ENCODE peak calls at places on chromosomes 4 and X, in five cellular contexts. L is AG09309, T is lung, B is cardiac muscle cell, M is uterus. D is an unnamed sample.

GRCh38 chr4:54402880-54403503 is 173.9 kb downstream of the PDGFRA start:
- DNase-seq in M (no peak), B (no peak), T (no peak), L (no peak), D (no peak)

GRCh38 chr4:156255608-156256007 is 301.9 kb upstream of the CTSO start:
- DNase-seq in M (no peak), B (no peak), T (no peak), L (no peak), D (no peak)

GRCh38 chr4:73729534-73730165 is 10.7 kb upstream of the CXCL8 start:
- DNase-seq in L (peak), B (peak), T (peak), M (peak), D (peak)

GRCh38 chr4:61909031-61909430 is 708.9 kb downstream of the ADGRL3 start:
- DNase-seq in T (no peak), B (no peak), L (no peak), M (no peak), D (no peak)

GRCh38 chrX:106611682-106612402 is at the start of gene RADX:
- DNase-seq in T (peak), M (peak), L (no peak), B (peak), D (peak)

GRCh38 chr4:147207941-147208340 is 262.3 kb upstream of the TTC29 start:
- DNase-seq in B (no peak), T (no peak), L (no peak), M (no peak), D (no peak)

GRCh38 chr4:174707897-174708296 is 121.2 kb downstream of the GLRA3 start:
- DNase-seq in M (no peak), B (no peak), T (no peak), L (no peak), D (no peak)

GRCh38 chr4:142596121-142596520 is 250.0 kb downstream of the INPP4B start:
- DNase-seq in M (no peak), L (no peak), T (no peak), B (no peak), D (no peak)

GRCh38 chr4:55568905-55569504 is 22.3 kb upstream of the CLOCK start:
- DNase-seq in B (no peak), M (no peak), T (no peak), L (no peak), D (no peak)

GRCh38 chr4:165328708-165329107 is 1.2 kb downstream of the MSMO1 start:
- DNase-seq in L (no peak), T (no peak), M (no peak), B (no peak), D (no peak)

GRCh38 chr4:165464813-165465381 is 86.1 kb downstream of the CPE start:
- DNase-seq in M (no peak), L (no peak), B (peak), T (no peak), D (no peak)

GRCh38 chr4:186701273-186701672 is 22.4 kb downstream of the FAT1 start:
- DNase-seq in L (no peak), M (no peak), T (no peak), B (peak), D (no peak)

GRCh38 chrX:15349046-15349445 is 13.7 kb upstream of the PIGA start:
- DNase-seq in B (peak), T (no peak), M (no peak), L (peak), D (no peak)

GRCh38 chrX:146055733-146056132 is 238.1 kb downstream of the SLITRK2 start:
- DNase-seq in B (no peak), L (no peak), T (no peak), M (no peak), D (no peak)

GRCh38 chrX:83658731-83659130 is 150.6 kb downstream of the POU3F4 start:
- DNase-seq in T (no peak), B (no peak), M (no peak), L (no peak), D (no peak)

GRCh38 chrX:20066968-20067708 is 49.6 kb downstream of the MAP7D2 start:
- DNase-seq in L (no peak), T (no peak), B (peak), M (no peak), D (no peak)

GRCh38 chr4:125042031-125042430 is 272.7 kb upstream of the FAT4 start:
- DNase-seq in B (no peak), M (no peak), L (no peak), T (no peak), D (no peak)

GRCh38 chrX:39688576-39689373 is 409.0 kb downstream of the BCOR start:
- DNase-seq in L (no peak), B (peak), T (peak), M (peak), D (peak)

GRCh38 chr4:118018381-118018780 is 15.9 kb upstream of the NDST3 start:
- DNase-seq in T (no peak), M (no peak), L (no peak), B (no peak), D (no peak)

GRCh38 chrX:8811611-8812010 is 10.4 kb upstream of the FAM9A start:
- DNase-seq in T (no peak), L (no peak), B (no peak), M (no peak), D (no peak)

GRCh38 chrX:2654436-2655340 is 36.4 kb upstream of the CD99 start:
- DNase-seq in T (no peak), L (no peak), B (no peak), M (no peak), D (no peak)

GRCh38 chr4:3871181-3871852 is 105.1 kb downstream of the ADRA2C start:
- DNase-seq in L (no peak), B (peak), T (no peak), M (no peak), D (no peak)

GRCh38 chrX:2828404-2829065 is at the start of gene GYG2:
- DNase-seq in T (no peak), M (no peak), B (peak), L (no peak), D (no peak)

GRCh38 chrX:84168095-84168494 is 19.9 kb downstream of the RPS6KA6 start:
- DNase-seq in M (no peak), T (no peak), B (no peak), L (no peak), D (no peak)

GRCh38 chr4:3514806-3515421 is 17.3 kb downstream of the LRPAP1 start:
- DNase-seq in L (no peak), M (no peak), B (no peak), T (no peak), D (no peak)

GRCh38 chrX:148459343-148459742 is 41.1 kb upstream of the AFF2 start:
- DNase-seq in L (no peak), T (no peak), B (no peak), M (no peak), D (no peak)

GRCh38 chr4:19227701-19228100 is 1024.0 kb upstream of the SLIT2 start:
- DNase-seq in L (peak), T (no peak), B (no peak), M (no peak), D (no peak)

GRCh38 chr4:112118742-112119357 is 26.4 kb upstream of the FAM241A start:
- DNase-seq in B (no peak), M (no peak), T (no peak), L (no peak), D (no peak)

GRCh38 chrX:101958139-101958538 is 26.3 kb upstream of the ZMAT1 start:
- DNase-seq in L (no peak), T (no peak), M (no peak), B (no peak), D (no peak)

GRCh38 chrX:129961180-129962083 is 21.0 kb upstream of the BCORL1 start:
- DNase-seq in L (no peak), M (no peak), B (no peak), T (peak), D (no peak)

GRCh38 chr4:73653695-73654106 is 33.5 kb upstream of the RASSF6 start:
- DNase-seq in M (no peak), T (no peak), B (peak), L (no peak), D (no peak)

GRCh38 chrX:103393487-103393886 is 17.1 kb downstream of the BEX3 start:
- DNase-seq in B (no peak), T (no peak), L (no peak), M (no peak), D (no peak)

GRCh38 chr4:177938226-177938625 is 496.0 kb upstream of the AGA start:
- DNase-seq in T (no peak), M (no peak), B (no peak), L (no peak), D (no peak)

GRCh38 chr4:6701371-6701770 is 7.7 kb downstream of the S100P start:
- DNase-seq in T (no peak), B (no peak), L (no peak), M (no peak), D (no peak)

GRCh38 chr4:103052779-103053178 is 23.8 kb downstream of the SLC9B2 start:
- DNase-seq in L (no peak), M (no peak), T (no peak), B (no peak), D (no peak)

GRCh38 chrX:140092121-140092520 is 126.8 kb upstream of the CXorf66 start:
- DNase-seq in T (no peak), M (no peak), L (no peak), B (no peak), D (no peak)
- H3K4me3 ChIP-seq in T (no peak), M (no peak), L (no peak), B (no peak), D (peak)

GRCh38 chr4:85369703-85370380 is 105.1 kb upstream of the ARHGAP24 start:
- DNase-seq in L (no peak), B (no peak), M (no peak), T (no peak), D (no peak)

GRCh38 chr4:85370400-85371032 is 104.4 kb upstream of the ARHGAP24 start:
- DNase-seq in L (peak), B (peak), T (no peak), M (no peak), D (peak)

GRCh38 chr4:85368932-85369331 is 106.0 kb upstream of the ARHGAP24 start:
- DNase-seq in M (no peak), T (no peak), B (no peak), L (no peak), D (no peak)

GRCh38 chr4:85368240-85368639 is 106.7 kb upstream of the ARHGAP24 start:
- DNase-seq in L (no peak), T (no peak), B (no peak), M (no peak), D (no peak)

DNA sequence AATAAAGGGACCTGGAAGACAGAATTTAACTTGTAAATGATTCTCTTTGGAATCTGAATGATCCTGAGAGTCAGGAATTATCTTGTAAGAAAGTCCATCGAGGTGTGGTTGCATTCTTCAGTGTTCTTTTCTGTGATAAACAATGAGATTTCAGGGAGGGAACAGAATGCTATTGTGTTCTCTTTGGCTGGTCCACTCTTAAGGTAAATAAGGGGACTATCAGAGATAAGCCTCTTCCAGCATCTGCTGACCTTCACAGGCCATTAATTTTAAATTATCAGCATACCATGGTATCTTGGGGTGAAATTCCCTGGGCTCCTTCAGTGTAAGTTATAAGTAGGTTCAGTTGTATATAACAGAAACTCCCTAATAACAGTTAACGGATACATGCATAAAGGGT is 107.1 kb upstream of the ARHGAP24 start:
- DNase-seq in L (no peak), M (no peak), B (no peak), T (no peak), D (no peak)
- H3K4me3 ChIP-seq in L (no peak), M (no peak), B (no peak), T (no peak), D (no peak)

GRCh38 chr4:169611991-169612868 is at the start of gene NEK1:
- DNase-seq in B (peak), T (peak), M (peak), L (no peak), D (peak)

GRCh38 chr4:169617306-169617705 is 3.1 kb upstream of the CLCN3 start:
- DNase-seq in T (no peak), M (no peak), B (no peak), L (no peak), D (no peak)

GRCh38 chr4:169611157-169611556 is 1.2 kb downstream of the NEK1 start:
- DNase-seq in T (no peak), L (no peak), M (no peak), B (no peak), D (no peak)

GRCh38 chr4:169615467-169616106 is 3.2 kb upstream of the NEK1 start:
- DNase-seq in B (no peak), T (no peak), L (no peak), M (no peak), D (no peak)

GRCh38 chr4:169612869-169613859 is 781 bp upstream of the NEK1 start:
- DNase-seq in B (peak), L (peak), T (peak), M (peak), D (peak)
- H3K4me3 ChIP-seq in B (peak), L (peak), T (peak), M (peak), D (peak)

GRCh38 chr4:70718811-70719604 is 2.8 kb upstream of the RUFY3 start:
- DNase-seq in L (no peak), M (no peak), B (peak), T (no peak), D (no peak)
- H3K4me3 ChIP-seq in L (no peak), M (no peak), B (no peak), T (no peak), D (no peak)

GRCh38 chrX:153974726-153975286 is 2.3 kb downstream of the TMEM187 start:
- DNase-seq in M (no peak), B (no peak), L (no peak), T (no peak), D (no peak)
- H3K4me3 ChIP-seq in M (no peak), B (no peak), L (no peak), T (no peak), D (no peak)

DNA sequence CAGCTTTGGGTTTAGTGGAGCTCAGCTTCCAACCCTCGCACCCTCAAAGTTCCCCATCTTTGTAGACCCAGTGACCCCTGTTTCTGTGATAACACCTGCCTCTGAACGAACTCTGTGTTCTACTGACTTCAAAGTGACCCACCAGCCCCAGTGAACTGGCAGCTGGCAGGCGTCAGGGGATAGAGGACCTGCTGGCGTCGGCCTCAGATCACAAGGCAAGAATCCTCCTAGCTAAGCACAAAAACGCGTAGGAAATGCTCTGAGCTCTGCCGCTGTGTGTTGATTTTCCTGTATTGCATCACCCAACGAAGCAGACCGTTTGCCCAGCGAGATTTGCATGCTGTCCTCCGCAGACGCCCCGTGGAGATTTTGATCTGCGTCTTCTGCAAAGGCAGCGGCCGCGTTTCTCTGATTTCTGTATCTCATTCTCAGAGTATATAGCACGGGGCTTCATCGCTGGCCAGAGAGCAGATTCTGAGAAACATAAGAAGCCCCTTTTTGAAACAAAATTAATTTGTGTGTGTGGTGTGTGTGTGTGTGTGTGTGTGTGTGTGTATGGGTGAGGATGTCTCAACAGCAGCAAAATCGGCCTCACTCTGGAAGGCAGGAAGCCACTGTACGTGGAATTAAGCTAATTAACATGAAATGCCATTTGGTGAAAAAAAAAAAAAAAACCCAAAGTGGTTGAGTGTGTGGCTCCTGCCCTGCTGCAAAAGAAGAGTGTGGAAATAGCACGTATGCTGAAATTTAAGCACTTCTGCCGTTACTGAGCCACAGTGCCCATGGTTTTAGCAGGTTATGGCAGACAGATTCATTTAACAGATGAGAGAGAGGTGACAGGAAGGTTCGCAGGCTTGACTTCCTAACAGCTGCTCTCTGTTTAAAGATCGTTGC is 29.2 kb upstream of the ASMTL start:
- DNase-seq in M (no peak), L (peak), B (peak), T (peak), D (no peak)
- H3K4me3 ChIP-seq in M (no peak), L (no peak), B (no peak), T (no peak), D (no peak)

DNA sequence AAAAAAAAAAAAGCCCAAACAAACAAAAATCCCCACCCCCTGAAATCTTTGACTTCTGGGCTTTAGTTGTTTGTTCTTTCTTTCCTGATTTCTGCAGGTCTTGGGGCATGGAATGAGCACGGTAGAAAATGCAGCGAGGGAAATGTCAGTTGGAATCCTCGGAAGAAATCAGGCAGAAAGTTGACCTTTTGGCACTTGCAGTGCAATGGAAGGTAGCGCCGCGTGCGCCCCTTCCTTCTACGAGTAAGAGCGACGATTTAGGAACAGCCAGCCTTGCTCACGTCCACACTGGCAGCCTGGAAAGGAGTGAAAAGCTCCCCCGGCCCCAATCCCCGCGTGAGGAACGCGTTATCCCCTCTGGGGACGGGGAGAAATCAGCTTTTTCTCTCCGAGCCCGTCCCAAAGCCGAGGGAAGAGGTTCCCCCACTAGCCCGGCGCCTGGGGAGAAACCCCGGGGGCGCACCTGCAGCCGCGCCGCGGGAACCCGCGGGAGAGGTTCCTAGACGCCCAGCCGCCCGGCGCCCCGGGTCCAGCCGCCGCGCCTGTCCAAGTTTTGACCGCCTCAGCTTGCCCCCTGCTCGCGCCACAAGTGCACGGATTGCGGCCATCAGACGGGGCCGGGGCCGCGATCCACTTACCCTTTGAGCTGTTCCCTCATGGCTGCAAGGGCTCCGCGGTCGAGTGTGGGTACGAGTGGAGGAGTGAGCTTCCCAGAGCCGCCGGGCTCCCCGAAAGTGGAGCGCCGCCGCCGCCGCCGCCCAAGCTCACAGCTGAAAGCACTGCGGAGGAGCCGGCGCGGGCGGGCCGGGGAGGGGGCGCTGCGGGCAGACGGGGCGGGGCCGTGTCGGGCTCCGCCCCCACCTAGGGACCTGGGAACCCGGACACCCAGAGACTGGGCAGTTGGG is 194.6 kb upstream of the FTHL17 start:
- DNase-seq in M (peak), L (no peak), T (peak), B (peak), D (peak)
- H3K4me3 ChIP-seq in M (peak), L (peak), T (peak), B (peak), D (peak)

DNA sequence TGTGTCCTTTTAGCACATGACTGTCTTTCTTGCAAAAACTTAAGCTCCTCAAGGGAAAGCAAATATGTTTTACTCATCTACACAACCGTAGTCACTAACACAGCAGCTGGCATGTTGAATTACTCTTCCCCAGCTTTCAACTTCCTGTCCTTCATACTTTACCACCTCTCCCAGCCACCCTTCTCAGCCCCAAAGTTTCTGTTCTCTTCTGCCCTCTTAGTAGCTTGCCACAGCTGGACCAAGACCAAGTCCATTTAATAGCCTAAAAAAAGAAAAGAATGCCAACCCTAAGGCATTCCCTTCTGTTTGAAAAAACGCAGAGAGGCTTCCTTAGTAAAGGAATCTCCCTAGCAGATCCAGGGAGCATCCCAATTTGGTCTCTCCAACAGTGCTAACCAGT is 36.8 kb downstream of the SRPX2 start:
- DNase-seq in B (no peak), L (no peak), M (no peak), T (no peak), D (no peak)
- H3K4me3 ChIP-seq in B (no peak), L (no peak), M (no peak), T (no peak), D (no peak)

D was measured in dorsolateral prefrontal cortex.